ENCODE peak calls at places on chromosomes 4 and X, in eight cellular contexts. O is cardiac muscle cell, M is colonic mucosa, F is Peyer's patch, T is A549, I is left ventricle myocardium inferior, R is esophagus squamous epithelium, Z is uterus. B is an unnamed sample.

GRCh38 chr4:93467484-93468155 is 360.9 kb upstream of the ATOH1 start:
- DNase-seq in O (no peak), M (no peak), F (no peak), T (no peak), I (no peak), R (no peak), Z (no peak), B (no peak)

GRCh38 chr4:86032476-86033022 is 327.3 kb downstream of the MAPK10 start:
- DNase-seq in O (peak; percentile 94), M (no peak), F (no peak), T (no peak), I (no peak), R (no peak), Z (peak; percentile 24), B (no peak)

GRCh38 chrX:155718964-155719586 is 106.3 kb upstream of the TMLHE start:
- DNase-seq in O (no peak), M (no peak), F (no peak), T (no peak), I (no peak), R (no peak), Z (no peak), B (no peak)

GRCh38 chr4:33189169-33189568 is 2469.0 kb downstream of the PCDH7 start:
- DNase-seq in O (no peak), M (no peak), F (no peak), T (no peak), I (no peak), R (no peak), Z (no peak), B (no peak)

GRCh38 chrX:118698516-118699247 is 28.7 kb upstream of the IL13RA1 start:
- DNase-seq in O (no peak), M (no peak), F (no peak), T (no peak), I (no peak), R (no peak), Z (no peak), B (no peak)

GRCh38 chr4:1806596-1807257 is 13.6 kb downstream of the FGFR3 start:
- DNase-seq in O (no peak), M (no peak), F (no peak), T (no peak), I (no peak), R (no peak), Z (no peak), B (no peak)

GRCh38 chrX:76279007-76279406 is 106.1 kb downstream of the PBDC1 start:
- DNase-seq in O (peak; percentile 58), M (peak; percentile 54), F (peak; percentile 59), T (peak; percentile 6), I (peak; percentile 13), R (no peak), Z (peak; percentile 28), B (peak; percentile 38)

GRCh38 chrX:34866636-34867035 is 76.0 kb upstream of the FAM47B start:
- DNase-seq in O (peak; percentile 40), M (no peak), F (no peak), T (no peak), I (no peak), R (no peak), Z (no peak), B (no peak)

GRCh38 chr4:168634276-168634802 is 137.5 kb downstream of the PALLD start:
- DNase-seq in O (peak; percentile 97), M (no peak), F (no peak), T (no peak), I (no peak), R (no peak), Z (peak; percentile 58), B (no peak)

GRCh38 chr4:99630857-99631256 is 26.8 kb downstream of the C4orf54 start:
- DNase-seq in O (no peak), M (no peak), F (no peak), T (no peak), I (no peak), R (no peak), Z (no peak), B (no peak)

GRCh38 chrX:18146954-18147353 is 73.7 kb downstream of the BEND2 start:
- DNase-seq in O (peak; percentile 5), M (no peak), F (no peak), T (no peak), I (no peak), R (no peak), Z (no peak), B (no peak)

GRCh38 chrX:12954981-12955380 is 19.9 kb upstream of the TMSB4X start:
- DNase-seq in O (no peak), M (no peak), F (no peak), T (no peak), I (no peak), R (no peak), Z (no peak), B (no peak)
- H3K27ac ChIP-seq in O (no peak overlapping the region), M (peak overlapping the region; percentile 64), F (peak overlapping the region; percentile 85), T (peak overlapping the region; percentile 95), I (peak overlapping the region; percentile 79), R (peak overlapping the region; percentile 38), Z (no peak overlapping the region), B (no peak overlapping the region)

GRCh38 chr4:173494013-173494970 is 35.7 kb downstream of the HAND2 start:
- DNase-seq in O (peak; percentile 71), M (peak; percentile 78), F (peak; percentile 85), T (peak; percentile 69), I (peak; percentile 39), R (no peak), Z (peak; percentile 72), B (peak; percentile 43)
- H3K9me3 ChIP-seq in O (no peaks in the 10 kb centered on the region), M (no peaks in the 10 kb centered on the region), F (no peaks in the 10 kb centered on the region), T (no peaks in the 10 kb centered on the region), I (no peaks in the 10 kb centered on the region), R (no peaks in the 10 kb centered on the region), Z (no peaks in the 10 kb centered on the region), B (no peaks in the 10 kb centered on the region)

GRCh38 chr4:184317234-184317918 is 99.7 kb upstream of the ENPP6 start:
- DNase-seq in O (no peak), M (peak; percentile 13), F (no peak), T (no peak), I (no peak), R (no peak), Z (no peak), B (no peak)
- TF ChIP-seq CTCF in O (no peak), M (no peak), F (no peak), T (no peak), I (no peak), R (no peak), Z (no peak), B (no peak)

DNA sequence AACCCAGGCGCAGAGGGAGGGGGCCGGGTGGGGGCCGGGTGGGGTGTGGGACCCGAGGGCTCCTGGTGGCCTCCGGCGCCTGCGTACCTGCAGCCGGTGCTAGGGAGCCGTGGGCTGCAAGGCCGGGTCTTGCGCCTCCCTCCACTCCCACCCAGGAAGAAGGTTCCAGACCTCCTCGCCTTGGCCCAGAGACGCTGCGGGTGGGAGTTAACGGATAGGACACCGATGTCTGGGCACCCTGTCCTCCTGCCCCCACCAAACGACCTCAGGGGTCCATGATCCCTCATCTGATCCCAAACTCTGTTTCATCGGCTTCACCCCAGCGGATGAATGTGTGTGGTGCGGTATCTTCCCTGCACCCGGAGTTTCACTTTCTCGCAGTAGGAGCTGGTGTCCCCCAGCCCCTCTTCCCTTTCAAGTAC is 927 bp downstream of the MSX1 start:
- DNase-seq in O (peak; percentile 26), M (no peak), F (no peak), T (peak; percentile 60), I (no peak), R (no peak), Z (no peak), B (no peak)
- H3K27ac ChIP-seq in O (no peak overlapping the region), M (no peak overlapping the region), F (no peak overlapping the region), T (peak overlapping the region; percentile 91), I (peak overlapping the region; percentile 88), R (peak overlapping the region; percentile 31), Z (peak overlapping the region; percentile 76), B (peak overlapping the region; percentile 34)

B was measured in lung.